ENCODE peak calls at places on chromosomes 2 and 18, in eight cellular contexts. B is fibroblast of pulmonary artery, E is fibroblast of villous mesenchyme, R is lower leg skin, I is right lobe of liver, N is AG04450, C is HepG2, G is colonic mucosa. F is an unnamed sample.

GRCh38 chr2:234673961-234674759 is 177.3 kb upstream of the ARL4C start:
- DNase-seq in C (no peak), E (peak), B (no peak), I (no peak), N (no peak), G (no peak), R (no peak), F (peak)

GRCh38 chr2:33214436-33214835 is 262.0 kb upstream of the RASGRP3 start:
- DNase-seq in E (peak), R (no peak), G (no peak), C (no peak), B (peak), I (no peak), N (no peak), F (peak)

GRCh38 chr18:28115149-28115550 is 61.8 kb downstream of the CDH2 start:
- DNase-seq in G (no peak), C (peak), I (no peak), B (peak), E (peak), R (no peak), N (peak), F (peak)

GRCh38 chr2:133843091-133843490 is 274.8 kb upstream of the NCKAP5 start:
- DNase-seq in R (no peak), I (no peak), B (peak), C (no peak), G (no peak), E (peak), N (no peak), F (peak)

GRCh38 chr18:22223263-22223960 is 54.0 kb downstream of the GATA6 start:
- DNase-seq in B (peak), G (peak), I (no peak), E (peak), C (peak), N (peak), R (peak), F (peak)

GRCh38 chr2:135916232-135916631 is 40.0 kb upstream of the MCM6 start:
- DNase-seq in G (no peak), B (peak), N (no peak), E (peak), R (no peak), C (peak), I (no peak), F (peak)

GRCh38 chr2:71930073-71930681 is 217.5 kb downstream of the CYP26B1 start:
- DNase-seq in R (no peak), G (peak), I (peak), B (no peak), C (no peak), N (peak), E (peak), F (peak)

GRCh38 chr18:58416014-58416703 is 212.7 kb downstream of the ALPK2 start:
- DNase-seq in R (no peak), B (no peak), C (no peak), I (no peak), G (no peak), N (no peak), E (no peak), F (no peak)

GRCh38 chr2:219292616-219293015 is 13.4 kb downstream of the DNAJB2 start:
- DNase-seq in B (no peak), E (no peak), I (no peak), C (no peak), N (no peak), R (no peak), G (no peak), F (no peak)

GRCh38 chr2:147358375-147358774 is 486.5 kb upstream of the ACVR2A start:
- DNase-seq in N (no peak), I (no peak), C (no peak), B (no peak), G (no peak), E (no peak), R (no peak), F (no peak)

DNA sequence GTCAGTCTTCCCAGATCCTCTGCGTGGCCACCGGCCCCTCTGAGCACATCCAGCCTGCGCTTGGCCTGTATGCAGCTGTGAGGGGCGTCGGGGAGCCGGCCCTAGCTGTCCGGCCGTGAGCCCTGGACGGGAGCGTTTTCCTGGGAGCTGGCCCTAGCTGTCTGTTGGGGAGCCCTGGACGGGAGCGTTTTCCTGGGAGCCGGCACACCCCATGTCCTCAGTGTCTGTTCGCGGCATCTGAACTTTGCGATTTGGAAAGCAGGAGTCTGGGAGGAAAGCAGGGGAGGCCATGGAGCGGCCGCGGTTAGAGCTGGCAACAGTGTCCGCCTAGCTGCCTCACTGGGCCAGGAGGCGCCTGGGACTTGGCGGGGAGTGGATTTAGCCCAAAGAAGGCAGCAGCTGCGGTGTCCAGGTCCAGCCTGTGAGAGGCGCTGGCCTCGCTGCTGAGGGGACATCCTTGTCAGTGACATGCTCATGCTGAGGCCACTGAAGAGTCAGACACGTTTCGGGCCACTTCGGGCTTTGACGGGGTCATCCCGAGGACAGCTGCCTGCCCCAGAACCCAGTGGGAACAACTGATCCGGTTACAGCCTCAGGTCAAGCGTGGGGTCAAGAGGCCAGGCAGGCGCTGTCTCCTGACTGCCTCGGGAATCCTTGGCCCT is 75.8 kb downstream of the KCNG2 start:
- DNase-seq in N (no peak), B (no peak), R (no peak), E (no peak), I (no peak), C (no peak), G (no peak), F (no peak)
- TF ChIP-seq CTCF in N (no peak), B (no peak), R (no peak), E (no peak), I (no peak), C (no peak), G (no peak), F (no peak)

GRCh38 chr2:46366675-46367067 is 69.5 kb downstream of the EPAS1 start:
- DNase-seq in G (no peak), R (no peak), B (no peak), I (no peak), N (no peak), E (no peak), C (no peak), F (no peak)

GRCh38 chr2:46368416-46368815 is 71.2 kb downstream of the EPAS1 start:
- DNase-seq in B (no peak), N (no peak), C (no peak), R (no peak), G (no peak), I (no peak), E (no peak), F (no peak)

GRCh38 chr2:46367286-46367685 is 70.1 kb downstream of the EPAS1 start:
- DNase-seq in G (no peak), R (no peak), E (no peak), B (peak), N (no peak), C (no peak), I (no peak), F (no peak)

GRCh38 chr2:46364797-46365457 is 67.7 kb downstream of the EPAS1 start:
- DNase-seq in N (peak), E (peak), C (peak), B (peak), G (peak), I (no peak), R (peak), F (peak)

GRCh38 chr2:46365913-46366674 is 68.9 kb downstream of the EPAS1 start:
- DNase-seq in R (no peak), C (no peak), B (peak), N (no peak), G (no peak), E (no peak), I (no peak), F (peak)
- TF ChIP-seq CTCF in R (no peak), C (peak), B (peak), N (peak), G (no peak), E (peak), I (peak), F (peak)

DNA sequence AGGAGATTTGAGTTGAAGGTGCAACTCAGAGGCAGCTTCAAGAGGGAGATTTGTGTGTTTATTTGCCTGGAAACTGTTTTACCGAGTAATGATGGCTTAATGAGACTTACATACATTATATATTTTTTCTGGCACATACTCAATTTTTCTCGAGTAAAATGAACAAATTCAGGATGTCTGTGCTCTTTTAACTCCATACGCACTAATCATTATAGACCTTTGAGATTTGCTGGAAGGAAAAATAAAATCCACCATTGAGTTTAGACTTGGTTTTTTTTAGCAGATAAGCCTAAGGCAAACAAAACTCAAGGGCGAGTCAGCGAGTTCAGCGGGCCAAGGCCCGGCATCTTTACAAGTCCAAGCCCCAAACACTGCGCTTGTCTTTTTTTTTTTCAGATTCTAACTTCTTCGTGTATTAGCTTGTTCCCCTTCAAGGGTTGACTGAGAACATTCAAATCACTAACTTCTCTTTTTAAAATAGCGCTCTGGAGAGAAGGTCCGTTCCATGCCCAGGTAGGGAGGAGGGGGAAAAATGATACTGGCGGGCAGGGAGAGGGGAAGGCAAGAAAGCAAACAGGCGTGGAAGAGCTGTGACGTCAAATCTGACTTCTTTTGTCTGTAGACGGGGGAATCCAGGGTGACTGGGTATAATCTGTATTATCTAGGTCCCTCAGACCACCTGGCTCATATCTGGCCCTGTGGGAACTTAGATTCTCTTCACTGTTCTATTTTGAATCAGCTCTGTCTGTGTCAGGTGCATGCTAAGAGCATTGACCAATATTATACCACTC is 72.7 kb upstream of the MAP3K20 start:
- DNase-seq in N (no peak), G (no peak), E (no peak), B (no peak), R (no peak), C (peak), I (no peak), F (no peak)
- TF ChIP-seq CTCF in N (no peak), G (no peak), E (no peak), B (no peak), R (no peak), C (no peak), I (no peak), F (no peak)

GRCh38 chr2:42348113-42348805 is 12.8 kb downstream of the COX7A2L start:
- DNase-seq in G (no peak), R (no peak), B (no peak), N (no peak), I (no peak), E (no peak), C (no peak), F (no peak)
- TF ChIP-seq CTCF in G (no peak), R (no peak), B (no peak), N (no peak), I (no peak), E (no peak), C (no peak), F (no peak)

DNA sequence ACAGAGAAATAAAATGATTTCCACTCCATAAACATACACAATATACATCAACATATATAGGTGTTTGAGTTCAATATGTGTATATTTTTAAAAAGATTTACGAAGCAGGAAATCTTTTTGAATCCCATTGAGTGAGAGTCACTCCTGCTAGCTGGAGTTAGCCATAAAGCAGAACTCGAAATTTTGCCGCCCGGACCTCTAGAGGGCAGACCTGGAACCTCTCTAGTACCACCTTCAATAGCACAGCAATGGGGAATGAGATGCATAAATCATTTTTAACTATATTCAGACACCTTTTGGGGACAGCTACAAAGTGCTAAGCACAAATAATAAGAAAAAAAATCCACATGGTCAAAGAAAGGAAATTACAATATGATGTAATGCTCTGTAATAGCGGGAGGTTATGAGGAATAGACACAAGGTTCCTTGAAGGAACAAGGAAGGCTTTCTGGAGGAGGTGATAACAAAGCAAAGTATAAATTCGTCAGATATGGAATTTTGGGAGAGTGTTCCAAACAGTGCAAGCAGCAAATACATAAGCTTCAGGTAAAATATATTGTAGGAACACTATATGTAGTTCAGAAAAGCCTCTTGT is 533.4 kb downstream of the ERBB4 start:
- DNase-seq in I (no peak), G (peak), C (peak), E (peak), N (no peak), R (no peak), B (peak), F (peak)
- TF ChIP-seq CTCF in I (peak), G (no peak), C (peak), E (peak), N (peak), R (no peak), B (peak), F (peak)

GRCh38 chr2:7732497-7732896 is 815.3 kb downstream of the RNF144A start:
- DNase-seq in N (no peak), G (no peak), R (no peak), I (no peak), C (no peak), B (no peak), E (no peak), F (no peak)
- TF ChIP-seq CTCF in N (no peak), G (no peak), R (no peak), I (no peak), C (no peak), B (no peak), E (no peak), F (no peak)

DNA sequence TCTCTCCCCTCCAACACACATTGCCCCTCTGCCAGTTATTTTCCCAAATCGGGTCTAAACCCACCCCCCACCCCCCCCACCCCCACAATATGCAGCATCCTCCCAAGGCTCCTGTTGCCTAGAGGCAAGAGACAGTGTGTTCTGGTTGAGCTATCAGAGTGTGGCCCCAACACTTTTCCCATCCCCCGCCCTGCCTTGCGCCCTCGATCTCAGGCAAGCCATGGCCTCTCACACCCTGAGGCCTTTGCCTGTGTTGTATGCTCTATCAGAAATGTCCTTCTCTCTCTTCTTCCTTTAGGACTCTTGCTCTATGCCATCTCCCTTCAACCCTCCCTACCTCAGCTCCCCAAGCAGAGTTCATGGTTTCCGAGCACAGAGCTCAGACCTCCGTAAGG is 9.5 kb upstream of the GRHL1 start:
- DNase-seq in N (no peak), B (no peak), E (no peak), G (no peak), C (no peak), R (no peak), I (no peak), F (no peak)
- TF ChIP-seq CTCF in N (no peak), B (no peak), E (no peak), G (no peak), C (no peak), R (no peak), I (no peak), F (no peak)

GRCh38 chr2:149313512-149313972 is 16.8 kb upstream of the LYPD6 start:
- DNase-seq in B (peak), N (no peak), I (peak), R (peak), E (peak), C (peak), G (peak), F (peak)
- TF ChIP-seq CTCF in B (peak), N (peak), I (peak), R (peak), E (peak), C (peak), G (peak), F (peak)